ENCODE peak calls at places on chromosomes 5 and 9, in six cellular contexts. P is ovary, G is A549, F is H1, Z is suprapubic skin, V is tibial nerve. I is an unnamed sample.

GRCh38 chr5:15794117-15794985 is 294.4 kb downstream of the FBXL7 start:
- DNase-seq in V (no peak), Z (no peak), P (no peak), G (no peak), F (no peak), I (no peak)

GRCh38 chr5:58505971-58506640 is 14.9 kb downstream of the GAPT start:
- DNase-seq in G (no peak), Z (no peak), P (no peak), F (no peak), V (no peak), I (no peak)

GRCh38 chr5:141003026-141003425 is 36.8 kb downstream of the PCDHAC2 start:
- DNase-seq in V (no peak), F (no peak), P (no peak), G (no peak), Z (no peak), I (no peak)

GRCh38 chr5:149727336-149728035 is 2.6 kb upstream of the PPARGC1B start:
- DNase-seq in Z (no peak), V (no peak), F (no peak), G (no peak), P (no peak), I (no peak)

GRCh38 chr9:88011005-88011766 is 36.9 kb upstream of the CDK20 start:
- DNase-seq in F (no peak), G (peak; percentile 19), P (no peak), Z (no peak), V (no peak), I (no peak)

GRCh38 chr5:38433160-38433861 is 123.1 kb downstream of the LIFR start:
- DNase-seq in V (no peak), P (peak; percentile 55), F (no peak), Z (no peak), G (no peak), I (no peak)

GRCh38 chr5:134141346-134142050 is 27.0 kb downstream of the TCF7 start:
- DNase-seq in G (no peak), F (peak; percentile 44), Z (peak; percentile 44), V (no peak), P (no peak), I (peak; percentile 8)

GRCh38 chr5:141948812-141949211 is 9.2 kb downstream of the PCDH12 start:
- DNase-seq in G (no peak), Z (no peak), F (no peak), P (no peak), V (no peak), I (no peak)

GRCh38 chr9:97470076-97470475 is 31.4 kb upstream of the TMOD1 start:
- DNase-seq in Z (no peak), P (no peak), V (no peak), G (peak; percentile 14), F (peak; percentile 50), I (no peak)

GRCh38 chr5:1510631-1511030 is 13.1 kb downstream of the LPCAT1 start:
- DNase-seq in V (peak; percentile 7), P (peak; percentile 16), F (peak; percentile 42), Z (peak; percentile 58), G (no peak), I (peak; percentile 21)

GRCh38 chr9:95010431-95010838 is 283.9 kb downstream of the AOPEP start:
- DNase-seq in Z (no peak), V (no peak), G (no peak), F (no peak), P (no peak), I (no peak)

GRCh38 chr9:6214903-6215302 is 704 bp upstream of the IL33 start:
- DNase-seq in P (no peak), Z (no peak), F (no peak), V (no peak), G (no peak), I (no peak)

GRCh38 chr9:81661339-81661738 is 28.0 kb downstream of the TLE1 start:
- DNase-seq in V (no peak), Z (no peak), P (no peak), F (no peak), G (no peak), I (no peak)

GRCh38 chr9:77649109-77649812 is 1.1 kb upstream of the GNA14 start:
- DNase-seq in G (peak; percentile 32), Z (no peak), F (no peak), V (no peak), P (no peak), I (no peak)

GRCh38 chr5:93162201-93162654 is 418.8 kb downstream of the NR2F1-AS1 start:
- DNase-seq in P (no peak), F (no peak), V (no peak), G (no peak), Z (no peak), I (no peak)

GRCh38 chr5:72565519-72566289 is 58.5 kb upstream of the ZNF366 start:
- DNase-seq in Z (no peak), P (no peak), G (no peak), V (no peak), F (no peak), I (no peak)

GRCh38 chr9:98917691-98918487 is 25.8 kb upstream of the COL15A1 start:
- DNase-seq in G (no peak), Z (no peak), P (peak; percentile 50), V (no peak), F (no peak), I (no peak)

GRCh38 chr9:133759146-133759900 is 21.2 kb upstream of the SARDH start:
- DNase-seq in V (peak; percentile 34), F (peak; percentile 63), Z (no peak), G (no peak), P (peak; percentile 81), I (peak; percentile 81)

GRCh38 chr9:136019681-136020060 is 58.5 kb upstream of the UBAC1 start:
- DNase-seq in G (no peak), P (no peak), Z (no peak), F (peak; percentile 41), V (no peak), I (peak; percentile 71)

GRCh38 chr9:130118841-130119520 is 53.2 kb upstream of the NCS1 start:
- DNase-seq in G (no peak), Z (no peak), P (no peak), F (no peak), V (no peak), I (no peak)

GRCh38 chr5:18010053-18010452 is 375.8 kb downstream of the TAF11L14 start:
- DNase-seq in Z (no peak), P (no peak), G (peak; percentile 28), F (no peak), V (no peak), I (no peak)

GRCh38 chr9:78533500-78533899 is 236.6 kb downstream of the PSAT1 start:
- DNase-seq in Z (no peak), F (no peak), P (no peak), G (no peak), V (no peak), I (no peak)

GRCh38 chr5:151820903-151821302 is 49.1 kb downstream of the G3BP1 start:
- DNase-seq in P (no peak), G (no peak), F (no peak), Z (no peak), V (no peak), I (no peak)

GRCh38 chr5:95403996-95404395 is 12.8 kb downstream of the FAM81B start:
- DNase-seq in G (no peak), V (no peak), Z (no peak), P (no peak), F (no peak), I (no peak)

GRCh38 chr9:23638011-23638410 is 188.0 kb downstream of the ELAVL2 start:
- DNase-seq in Z (no peak), F (no peak), P (no peak), V (no peak), G (no peak), I (no peak)

GRCh38 chr9:129036241-129036922 is at the start of gene MIGA2:
- DNase-seq in F (peak; percentile 90), G (peak; percentile 99), V (peak; percentile 95), P (peak; percentile 96), Z (peak; percentile 99), I (peak; percentile 99)
- TF ChIP-seq EP300 in F (no peak), G (no peak), V (peak; percentile 91), P (no peak), Z (no peak), I (no peak)

DNA sequence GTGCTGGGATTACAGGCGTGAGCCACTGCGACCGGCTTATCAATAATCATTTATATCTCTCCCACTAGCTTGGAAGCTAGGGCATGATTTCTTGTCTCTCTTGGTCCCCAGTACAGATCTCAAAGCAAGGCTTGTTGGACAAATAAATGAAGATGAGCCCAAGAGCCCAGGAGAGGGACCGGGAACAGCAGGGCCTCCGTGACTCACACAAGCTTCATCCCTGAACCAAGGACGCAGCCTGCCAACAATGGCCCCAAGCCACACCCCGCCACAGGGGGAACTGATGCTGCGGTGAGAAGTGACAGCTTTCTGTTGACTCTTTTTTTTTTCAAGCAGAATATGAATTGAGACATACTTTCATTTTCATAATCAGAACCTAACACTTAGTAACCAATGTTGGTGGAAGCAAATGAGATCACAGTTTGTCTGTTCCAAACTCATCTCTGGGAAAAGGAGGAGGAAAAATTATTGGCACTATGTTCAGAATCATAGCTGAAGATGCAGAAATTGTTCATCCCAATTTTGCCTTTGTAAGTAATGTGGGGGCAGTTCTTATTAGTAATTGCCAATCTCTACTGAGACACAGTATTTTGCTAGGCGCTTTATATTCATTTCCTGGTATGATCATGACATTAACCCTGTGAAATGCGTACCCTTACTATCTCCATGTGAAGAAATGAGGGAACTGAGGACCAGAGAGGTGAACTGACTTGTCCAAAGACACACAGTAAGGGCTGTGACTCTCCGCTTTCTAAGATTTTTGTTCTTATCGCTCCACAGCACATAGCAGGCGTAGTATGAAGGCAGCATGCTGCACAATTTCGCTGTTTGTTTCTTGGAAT is 6.6 kb upstream of the DUSP1 start:
- DNase-seq in V (peak; percentile 84), G (peak; percentile 94), F (no peak), P (peak; percentile 74), Z (peak; percentile 98), I (peak; percentile 95)
- TF ChIP-seq EP300 in V (peak; percentile 78), G (peak; percentile 30), F (no peak), P (no peak), Z (no peak), I (peak; percentile 63)

GRCh38 chr5:175115831-175116230 is 328.2 kb downstream of the DRD1 start:
- DNase-seq in V (no peak), G (no peak), P (no peak), Z (no peak), F (no peak), I (no peak)

GRCh38 chr5:175113947-175114346 is 330.0 kb downstream of the DRD1 start:
- DNase-seq in V (no peak), Z (no peak), G (no peak), P (no peak), F (no peak), I (no peak)

GRCh38 chr5:175120412-175120811 is 323.6 kb downstream of the DRD1 start:
- DNase-seq in P (no peak), G (no peak), F (no peak), Z (no peak), V (no peak), I (no peak)

GRCh38 chr5:175118700-175119309 is 325.2 kb downstream of the DRD1 start:
- DNase-seq in P (no peak), Z (no peak), G (no peak), F (no peak), V (no peak), I (no peak)

GRCh38 chr5:175116466-175117048 is 327.4 kb downstream of the DRD1 start:
- DNase-seq in Z (no peak), V (no peak), P (no peak), G (no peak), F (no peak), I (no peak)
- TF ChIP-seq EP300 in Z (no peak), V (no peak), P (no peak), G (no peak), F (no peak), I (no peak)

DNA sequence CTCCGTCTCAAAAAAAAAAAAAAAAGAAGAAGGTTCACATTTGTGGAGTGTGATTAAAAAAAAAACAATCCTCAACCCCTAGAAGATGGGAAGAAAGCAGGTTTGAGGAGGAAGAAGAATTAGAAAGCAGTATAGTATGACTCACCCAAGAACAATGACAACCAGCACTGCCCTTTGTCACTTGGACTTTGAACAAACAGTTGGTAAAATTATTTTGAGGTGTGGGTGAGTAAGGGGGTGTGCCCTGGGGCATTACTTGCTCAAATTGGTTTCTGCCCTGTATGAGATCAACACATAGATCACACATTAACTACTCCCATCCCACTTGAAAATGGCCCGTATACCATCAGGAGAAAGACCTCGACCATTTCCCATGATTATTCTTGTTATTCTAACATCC is 33.3 kb upstream of the F2RL1 start:
- DNase-seq in V (no peak), Z (no peak), P (no peak), F (no peak), G (peak; percentile 93), I (no peak)
- TF ChIP-seq EP300 in V (no peak), Z (no peak), P (no peak), F (no peak), G (peak; percentile 71), I (no peak)